ENCODE peak calls at places on chromosomes 6 and 20, in seven cellular contexts. One of them, this sample, is unnamed.

GRCh38 chr6:153790048-153790447 is 249.0 kb upstream of the OPRM1 start:
- DNase-seq in T-helper 1 cell: no peak
- DNase-seq in ascending aorta: peak
- DNase-seq in C1 segment of cervical spinal cord: no peak
- DNase-seq in stimulated activated CD4-positive, alpha-beta T cell treated with anti-CD3 and anti-CD28 coated beads, Interleukin-15, amount 100 ng/mL, for 1 hour: no peak
- DNase-seq in endothelial cell: no peak
- DNase-seq in effector CD8-positive, alpha-beta T cell: no peak
- DNase-seq in this sample: no peak

GRCh38 chr20:62030834-62031434 is 34.7 kb downstream of the TAF4 start:
- DNase-seq in ascending aorta: no peak
- DNase-seq in endothelial cell: no peak
- DNase-seq in T-helper 1 cell: peak
- DNase-seq in stimulated activated CD4-positive, alpha-beta T cell treated with anti-CD3 and anti-CD28 coated beads, Interleukin-15, amount 100 ng/mL, for 1 hour: no peak
- DNase-seq in C1 segment of cervical spinal cord: no peak
- DNase-seq in effector CD8-positive, alpha-beta T cell: no peak
- DNase-seq in this sample: no peak

GRCh38 chr20:33803921-33804337 is 7.2 kb upstream of the CHMP4B start:
- DNase-seq in T-helper 1 cell: no peak
- DNase-seq in C1 segment of cervical spinal cord: no peak
- DNase-seq in ascending aorta: no peak
- DNase-seq in stimulated activated CD4-positive, alpha-beta T cell treated with anti-CD3 and anti-CD28 coated beads, Interleukin-15, amount 100 ng/mL, for 1 hour: no peak
- DNase-seq in effector CD8-positive, alpha-beta T cell: no peak
- DNase-seq in endothelial cell: no peak
- DNase-seq in this sample: no peak

GRCh38 chr6:12275084-12275483 is 15.1 kb upstream of the EDN1 start:
- DNase-seq in endothelial cell: no peak
- DNase-seq in stimulated activated CD4-positive, alpha-beta T cell treated with anti-CD3 and anti-CD28 coated beads, Interleukin-15, amount 100 ng/mL, for 1 hour: no peak
- DNase-seq in effector CD8-positive, alpha-beta T cell: no peak
- DNase-seq in T-helper 1 cell: no peak
- DNase-seq in C1 segment of cervical spinal cord: no peak
- DNase-seq in ascending aorta: no peak
- DNase-seq in this sample: no peak

GRCh38 chr6:170257376-170257775 is 33.5 kb downstream of the DLL1 start:
- DNase-seq in ascending aorta: no peak
- DNase-seq in C1 segment of cervical spinal cord: no peak
- DNase-seq in T-helper 1 cell: no peak
- DNase-seq in endothelial cell: no peak
- DNase-seq in effector CD8-positive, alpha-beta T cell: no peak
- DNase-seq in stimulated activated CD4-positive, alpha-beta T cell treated with anti-CD3 and anti-CD28 coated beads, Interleukin-15, amount 100 ng/mL, for 1 hour: no peak
- DNase-seq in this sample: no peak

GRCh38 chr6:170440437-170440836 is 112.7 kb downstream of the PSMB1 start:
- DNase-seq in effector CD8-positive, alpha-beta T cell: no peak
- DNase-seq in ascending aorta: no peak
- DNase-seq in C1 segment of cervical spinal cord: no peak
- DNase-seq in stimulated activated CD4-positive, alpha-beta T cell treated with anti-CD3 and anti-CD28 coated beads, Interleukin-15, amount 100 ng/mL, for 1 hour: no peak
- DNase-seq in endothelial cell: no peak
- DNase-seq in T-helper 1 cell: no peak
- DNase-seq in this sample: no peak

GRCh38 chr6:157376706-157377230 is 4.2 kb upstream of the ZDHHC14 start:
- DNase-seq in C1 segment of cervical spinal cord: no peak
- DNase-seq in effector CD8-positive, alpha-beta T cell: no peak
- DNase-seq in ascending aorta: no peak
- DNase-seq in endothelial cell: no peak
- DNase-seq in stimulated activated CD4-positive, alpha-beta T cell treated with anti-CD3 and anti-CD28 coated beads, Interleukin-15, amount 100 ng/mL, for 1 hour: no peak
- DNase-seq in T-helper 1 cell: no peak
- DNase-seq in this sample: no peak

GRCh38 chr6:34189806-34190503 is 44.1 kb upstream of the GRM4 start:
- DNase-seq in stimulated activated CD4-positive, alpha-beta T cell treated with anti-CD3 and anti-CD28 coated beads, Interleukin-15, amount 100 ng/mL, for 1 hour: peak
- DNase-seq in T-helper 1 cell: peak
- DNase-seq in C1 segment of cervical spinal cord: no peak
- DNase-seq in effector CD8-positive, alpha-beta T cell: peak
- DNase-seq in ascending aorta: no peak
- DNase-seq in endothelial cell: no peak
- DNase-seq in this sample: no peak

GRCh38 chr6:50816115-50816675 is 2.5 kb upstream of the TFAP2B start:
- DNase-seq in stimulated activated CD4-positive, alpha-beta T cell treated with anti-CD3 and anti-CD28 coated beads, Interleukin-15, amount 100 ng/mL, for 1 hour: peak
- DNase-seq in effector CD8-positive, alpha-beta T cell: peak
- DNase-seq in T-helper 1 cell: peak
- DNase-seq in endothelial cell: peak
- DNase-seq in C1 segment of cervical spinal cord: peak
- DNase-seq in ascending aorta: no peak
- DNase-seq in this sample: peak

GRCh38 chr6:7468382-7469081 is 72.9 kb upstream of the DSP start:
- DNase-seq in stimulated activated CD4-positive, alpha-beta T cell treated with anti-CD3 and anti-CD28 coated beads, Interleukin-15, amount 100 ng/mL, for 1 hour: peak
- DNase-seq in ascending aorta: no peak
- DNase-seq in C1 segment of cervical spinal cord: no peak
- DNase-seq in endothelial cell: no peak
- DNase-seq in effector CD8-positive, alpha-beta T cell: no peak
- DNase-seq in T-helper 1 cell: no peak
- DNase-seq in this sample: no peak

GRCh38 chr6:46419576-46420002 is 71.7 kb downstream of the RCAN2 start:
- DNase-seq in effector CD8-positive, alpha-beta T cell: no peak
- DNase-seq in endothelial cell: peak
- DNase-seq in C1 segment of cervical spinal cord: peak
- DNase-seq in ascending aorta: no peak
- DNase-seq in T-helper 1 cell: no peak
- DNase-seq in stimulated activated CD4-positive, alpha-beta T cell treated with anti-CD3 and anti-CD28 coated beads, Interleukin-15, amount 100 ng/mL, for 1 hour: no peak
- DNase-seq in this sample: peak

GRCh38 chr6:11769244-11769643 is 9.4 kb downstream of the ADTRP start:
- DNase-seq in stimulated activated CD4-positive, alpha-beta T cell treated with anti-CD3 and anti-CD28 coated beads, Interleukin-15, amount 100 ng/mL, for 1 hour: no peak
- DNase-seq in ascending aorta: no peak
- DNase-seq in T-helper 1 cell: no peak
- DNase-seq in endothelial cell: no peak
- DNase-seq in C1 segment of cervical spinal cord: no peak
- DNase-seq in effector CD8-positive, alpha-beta T cell: no peak
- DNase-seq in this sample: no peak

GRCh38 chr6:101878554-101879276 is 485.2 kb downstream of the GRIK2 start:
- DNase-seq in T-helper 1 cell: no peak
- DNase-seq in C1 segment of cervical spinal cord: no peak
- DNase-seq in ascending aorta: no peak
- DNase-seq in stimulated activated CD4-positive, alpha-beta T cell treated with anti-CD3 and anti-CD28 coated beads, Interleukin-15, amount 100 ng/mL, for 1 hour: no peak
- DNase-seq in effector CD8-positive, alpha-beta T cell: no peak
- DNase-seq in endothelial cell: no peak
- DNase-seq in this sample: no peak

GRCh38 chr6:15255481-15256414 is 9.9 kb downstream of the JARID2 start:
- DNase-seq in C1 segment of cervical spinal cord: no peak
- DNase-seq in stimulated activated CD4-positive, alpha-beta T cell treated with anti-CD3 and anti-CD28 coated beads, Interleukin-15, amount 100 ng/mL, for 1 hour: no peak
- DNase-seq in endothelial cell: no peak
- DNase-seq in effector CD8-positive, alpha-beta T cell: no peak
- DNase-seq in T-helper 1 cell: no peak
- DNase-seq in ascending aorta: no peak
- DNase-seq in this sample: no peak

GRCh38 chr20:25014816-25015215 is 22.3 kb upstream of the APMAP start:
- DNase-seq in endothelial cell: no peak
- DNase-seq in stimulated activated CD4-positive, alpha-beta T cell treated with anti-CD3 and anti-CD28 coated beads, Interleukin-15, amount 100 ng/mL, for 1 hour: no peak
- DNase-seq in C1 segment of cervical spinal cord: no peak
- DNase-seq in T-helper 1 cell: no peak
- DNase-seq in effector CD8-positive, alpha-beta T cell: no peak
- DNase-seq in ascending aorta: no peak
- DNase-seq in this sample: no peak

GRCh38 chr6:81401970-81402690 is 350.4 kb downstream of the TENT5A start:
- DNase-seq in ascending aorta: no peak
- DNase-seq in effector CD8-positive, alpha-beta T cell: no peak
- DNase-seq in endothelial cell: no peak
- DNase-seq in stimulated activated CD4-positive, alpha-beta T cell treated with anti-CD3 and anti-CD28 coated beads, Interleukin-15, amount 100 ng/mL, for 1 hour: no peak
- DNase-seq in T-helper 1 cell: no peak
- DNase-seq in C1 segment of cervical spinal cord: no peak
- DNase-seq in this sample: no peak

GRCh38 chr20:25022680-25023079 is 30.1 kb upstream of the APMAP start:
- DNase-seq in stimulated activated CD4-positive, alpha-beta T cell treated with anti-CD3 and anti-CD28 coated beads, Interleukin-15, amount 100 ng/mL, for 1 hour: no peak
- DNase-seq in T-helper 1 cell: no peak
- DNase-seq in endothelial cell: no peak
- DNase-seq in C1 segment of cervical spinal cord: no peak
- DNase-seq in ascending aorta: no peak
- DNase-seq in effector CD8-positive, alpha-beta T cell: no peak
- DNase-seq in this sample: no peak

GRCh38 chr20:62480318-62480717 is 4.5 kb upstream of the GATA5 start:
- DNase-seq in ascending aorta: no peak
- DNase-seq in C1 segment of cervical spinal cord: no peak
- DNase-seq in T-helper 1 cell: no peak
- DNase-seq in effector CD8-positive, alpha-beta T cell: no peak
- DNase-seq in stimulated activated CD4-positive, alpha-beta T cell treated with anti-CD3 and anti-CD28 coated beads, Interleukin-15, amount 100 ng/mL, for 1 hour: no peak
- DNase-seq in endothelial cell: no peak
- DNase-seq in this sample: no peak

GRCh38 chr20:13202553-13202952 is 18.5 kb upstream of the ISM1 start:
- DNase-seq in endothelial cell: no peak
- DNase-seq in effector CD8-positive, alpha-beta T cell: no peak
- DNase-seq in T-helper 1 cell: no peak
- DNase-seq in stimulated activated CD4-positive, alpha-beta T cell treated with anti-CD3 and anti-CD28 coated beads, Interleukin-15, amount 100 ng/mL, for 1 hour: no peak
- DNase-seq in ascending aorta: no peak
- DNase-seq in C1 segment of cervical spinal cord: no peak
- DNase-seq in this sample: no peak

GRCh38 chr6:159693894-159694545 is 979 bp upstream of the SOD2 start:
- DNase-seq in effector CD8-positive, alpha-beta T cell: peak
- DNase-seq in C1 segment of cervical spinal cord: no peak
- DNase-seq in endothelial cell: no peak
- DNase-seq in stimulated activated CD4-positive, alpha-beta T cell treated with anti-CD3 and anti-CD28 coated beads, Interleukin-15, amount 100 ng/mL, for 1 hour: no peak
- DNase-seq in T-helper 1 cell: peak
- DNase-seq in ascending aorta: no peak
- DNase-seq in this sample: no peak

GRCh38 chr20:60242836-60243520 is 284.8 kb downstream of the CDH26 start:
- DNase-seq in endothelial cell: no peak
- DNase-seq in C1 segment of cervical spinal cord: no peak
- DNase-seq in effector CD8-positive, alpha-beta T cell: no peak
- DNase-seq in T-helper 1 cell: no peak
- DNase-seq in ascending aorta: no peak
- DNase-seq in stimulated activated CD4-positive, alpha-beta T cell treated with anti-CD3 and anti-CD28 coated beads, Interleukin-15, amount 100 ng/mL, for 1 hour: no peak
- DNase-seq in this sample: no peak

This sample was measured in progenitor cell of endocrine pancreas.